ENCODE peak calls at places on chromosomes 7 and 10, in ten cellular contexts. One of them, this sample, is unnamed.

GRCh38 chr10:88064608-88065383 is 201.4 kb downstream of the PTEN start:
- DNase-seq in tibial artery: peak
- DNase-seq in colonic mucosa: peak
- DNase-seq in activated CD4-positive, CD25-positive, alpha-beta regulatory T cell: no peak
- DNase-seq in PC-3: no peak
- DNase-seq in ELR: no peak
- DNase-seq in globus pallidus: no peak
- DNase-seq in cardiac fibroblast: peak
- DNase-seq in astrocyte: no peak
- DNase-seq in HuH-7: no peak
- DNase-seq in this sample: peak

GRCh38 chr7:48708635-48709034 is 215.7 kb upstream of the CDC14C start:
- DNase-seq in ELR: no peak
- DNase-seq in activated CD4-positive, CD25-positive, alpha-beta regulatory T cell: no peak
- DNase-seq in globus pallidus: no peak
- DNase-seq in colonic mucosa: no peak
- DNase-seq in PC-3: no peak
- DNase-seq in cardiac fibroblast: no peak
- DNase-seq in astrocyte: no peak
- DNase-seq in tibial artery: no peak
- DNase-seq in HuH-7: no peak
- DNase-seq in this sample: no peak

GRCh38 chr10:110762849-110763211 is 108.9 kb upstream of the PDCD4 start:
- DNase-seq in globus pallidus: no peak
- DNase-seq in PC-3: no peak
- DNase-seq in ELR: no peak
- DNase-seq in cardiac fibroblast: no peak
- DNase-seq in colonic mucosa: no peak
- DNase-seq in activated CD4-positive, CD25-positive, alpha-beta regulatory T cell: no peak
- DNase-seq in tibial artery: no peak
- DNase-seq in astrocyte: no peak
- DNase-seq in HuH-7: no peak
- DNase-seq in this sample: no peak

GRCh38 chr10:17213646-17214349 is 12.3 kb upstream of the TRDMT1 start:
- DNase-seq in globus pallidus: no peak
- DNase-seq in activated CD4-positive, CD25-positive, alpha-beta regulatory T cell: no peak
- DNase-seq in colonic mucosa: no peak
- DNase-seq in astrocyte: peak
- DNase-seq in cardiac fibroblast: peak
- DNase-seq in HuH-7: no peak
- DNase-seq in ELR: peak
- DNase-seq in PC-3: peak
- DNase-seq in tibial artery: no peak
- DNase-seq in this sample: no peak

GRCh38 chr10:22285130-22285529 is 31.1 kb upstream of the COMMD3 start:
- DNase-seq in tibial artery: no peak
- DNase-seq in astrocyte: no peak
- DNase-seq in ELR: no peak
- DNase-seq in activated CD4-positive, CD25-positive, alpha-beta regulatory T cell: no peak
- DNase-seq in HuH-7: no peak
- DNase-seq in PC-3: no peak
- DNase-seq in globus pallidus: peak
- DNase-seq in cardiac fibroblast: no peak
- DNase-seq in colonic mucosa: no peak
- DNase-seq in this sample: no peak

GRCh38 chr7:19051767-19052375 is 65.6 kb downstream of the TWIST1 start:
- DNase-seq in cardiac fibroblast: peak
- DNase-seq in ELR: peak
- DNase-seq in globus pallidus: no peak
- DNase-seq in PC-3: peak
- DNase-seq in activated CD4-positive, CD25-positive, alpha-beta regulatory T cell: peak
- DNase-seq in HuH-7: peak
- DNase-seq in colonic mucosa: peak
- DNase-seq in astrocyte: no peak
- DNase-seq in tibial artery: no peak
- DNase-seq in this sample: peak

GRCh38 chr10:13707156-13707881 is 120.6 kb downstream of the PRPF18 start:
- DNase-seq in astrocyte: peak
- DNase-seq in HuH-7: no peak
- DNase-seq in PC-3: peak
- DNase-seq in globus pallidus: peak
- DNase-seq in colonic mucosa: peak
- DNase-seq in tibial artery: peak
- DNase-seq in activated CD4-positive, CD25-positive, alpha-beta regulatory T cell: no peak
- DNase-seq in cardiac fibroblast: peak
- DNase-seq in ELR: peak
- DNase-seq in this sample: peak

GRCh38 chr7:2698581-2699288 is 10.7 kb downstream of the AMZ1 start:
- DNase-seq in colonic mucosa: no peak
- DNase-seq in globus pallidus: no peak
- DNase-seq in cardiac fibroblast: no peak
- DNase-seq in activated CD4-positive, CD25-positive, alpha-beta regulatory T cell: no peak
- DNase-seq in ELR: no peak
- DNase-seq in tibial artery: no peak
- DNase-seq in PC-3: peak
- DNase-seq in HuH-7: no peak
- DNase-seq in astrocyte: no peak
- DNase-seq in this sample: no peak

GRCh38 chr10:83991986-83992753 is 147.1 kb upstream of the GHITM start:
- DNase-seq in astrocyte: no peak
- DNase-seq in ELR: peak
- DNase-seq in globus pallidus: peak
- DNase-seq in cardiac fibroblast: peak
- DNase-seq in PC-3: no peak
- DNase-seq in HuH-7: peak
- DNase-seq in activated CD4-positive, CD25-positive, alpha-beta regulatory T cell: no peak
- DNase-seq in tibial artery: no peak
- DNase-seq in colonic mucosa: peak
- DNase-seq in this sample: peak

GRCh38 chr7:131235489-131236317 is 92.0 kb upstream of the MKLN1 start:
- DNase-seq in astrocyte: peak
- DNase-seq in HuH-7: no peak
- DNase-seq in globus pallidus: no peak
- DNase-seq in ELR: peak
- DNase-seq in colonic mucosa: no peak
- DNase-seq in tibial artery: no peak
- DNase-seq in cardiac fibroblast: peak
- DNase-seq in PC-3: peak
- DNase-seq in activated CD4-positive, CD25-positive, alpha-beta regulatory T cell: peak
- DNase-seq in this sample: peak

GRCh38 chr10:24303522-24304310 is 94.8 kb downstream of the KIAA1217 start:
- DNase-seq in HuH-7: no peak
- DNase-seq in PC-3: no peak
- DNase-seq in globus pallidus: no peak
- DNase-seq in astrocyte: peak
- DNase-seq in activated CD4-positive, CD25-positive, alpha-beta regulatory T cell: no peak
- DNase-seq in colonic mucosa: no peak
- DNase-seq in tibial artery: no peak
- DNase-seq in cardiac fibroblast: peak
- DNase-seq in ELR: peak
- DNase-seq in this sample: no peak

GRCh38 chr7:123616244-123616643 is 14.6 kb downstream of the ASB15 start:
- DNase-seq in HuH-7: no peak
- DNase-seq in ELR: no peak
- DNase-seq in activated CD4-positive, CD25-positive, alpha-beta regulatory T cell: no peak
- DNase-seq in cardiac fibroblast: no peak
- DNase-seq in colonic mucosa: no peak
- DNase-seq in astrocyte: no peak
- DNase-seq in tibial artery: no peak
- DNase-seq in PC-3: no peak
- DNase-seq in globus pallidus: no peak
- DNase-seq in this sample: no peak

GRCh38 chr10:124656113-124656490 is 88.1 kb downstream of the FAM53B start:
- DNase-seq in astrocyte: no peak
- DNase-seq in cardiac fibroblast: no peak
- DNase-seq in HuH-7: no peak
- DNase-seq in tibial artery: no peak
- DNase-seq in globus pallidus: no peak
- DNase-seq in colonic mucosa: no peak
- DNase-seq in PC-3: no peak
- DNase-seq in ELR: no peak
- DNase-seq in activated CD4-positive, CD25-positive, alpha-beta regulatory T cell: no peak
- DNase-seq in this sample: no peak

GRCh38 chr7:17651926-17652385 is 288.3 kb downstream of the SNX13 start:
- DNase-seq in globus pallidus: no peak
- DNase-seq in colonic mucosa: no peak
- DNase-seq in tibial artery: no peak
- DNase-seq in PC-3: peak
- DNase-seq in ELR: peak
- DNase-seq in activated CD4-positive, CD25-positive, alpha-beta regulatory T cell: no peak
- DNase-seq in cardiac fibroblast: peak
- DNase-seq in HuH-7: no peak
- DNase-seq in astrocyte: peak
- DNase-seq in this sample: no peak

GRCh38 chr10:31146496-31147219 is 115.0 kb upstream of the ZNF438 start:
- DNase-seq in cardiac fibroblast: peak
- DNase-seq in activated CD4-positive, CD25-positive, alpha-beta regulatory T cell: no peak
- DNase-seq in astrocyte: peak
- DNase-seq in HuH-7: no peak
- DNase-seq in ELR: peak
- DNase-seq in PC-3: peak
- DNase-seq in colonic mucosa: no peak
- DNase-seq in globus pallidus: no peak
- DNase-seq in tibial artery: no peak
- DNase-seq in this sample: no peak